ENCODE peak calls at places on chromosomes 16 and 17, in eight cellular contexts. E is HEK293T, H is DMS53, Z is SHP77, O is left kidney, T is mesenteric fat pad, D is RCC 7860, K is SJCRH30. B is an unnamed sample.

GRCh38 chr16:3576211-3576610 is 992 bp downstream of the NLRC3 start:
- DNase-seq in E (no peak), H (no peak), Z (no peak), O (no peak), T (no peak), D (no peak), K (no peak), B (no peak)

GRCh38 chr17:35149941-35150340 is 2.3 kb downstream of the UNC45B start:
- DNase-seq in E (no peak), H (no peak), Z (no peak), O (no peak), T (no peak), D (no peak), K (no peak), B (no peak)

GRCh38 chr17:73833779-73834613 is 189.8 kb upstream of the SDK2 start:
- DNase-seq in E (no peak), H (no peak), Z (no peak), O (peak), T (no peak), D (no peak), K (no peak), B (peak)

GRCh38 chr16:27556471-27556870 is 6.5 kb downstream of the KATNIP start:
- DNase-seq in E (no peak), H (no peak), Z (no peak), O (no peak), T (no peak), D (no peak), K (no peak), B (no peak)

GRCh38 chr17:49121696-49122292 is 10.8 kb upstream of the B4GALNT2 start:
- DNase-seq in E (no peak), H (no peak), Z (no peak), O (no peak), T (no peak), D (peak), K (no peak), B (no peak)

GRCh38 chr17:46977348-46977747 is 1.7 kb downstream of the RPRML start:
- DNase-seq in E (peak), H (peak), Z (no peak), O (peak), T (no peak), D (no peak), K (peak), B (peak)

GRCh38 chr17:48427598-48427997 is 2.4 kb downstream of the SKAP1 start:
- DNase-seq in E (no peak), H (peak), Z (no peak), O (peak), T (no peak), D (no peak), K (no peak), B (no peak)

GRCh38 chr16:85286066-85286712 is 173.9 kb upstream of the CIBAR2 start:
- DNase-seq in E (no peak), H (no peak), Z (no peak), O (no peak), T (peak), D (no peak), K (peak), B (peak)

GRCh38 chr16:27326738-27327585 is 13.2 kb downstream of the IL4R start:
- DNase-seq in E (no peak), H (peak), Z (no peak), O (peak), T (peak), D (peak), K (peak), B (no peak)

GRCh38 chr16:892536-893255 is 78.1 kb downstream of the LMF1 start:
- DNase-seq in E (no peak), H (no peak), Z (no peak), O (peak), T (no peak), D (no peak), K (no peak), B (no peak)

GRCh38 chr16:83513006-83513755 is 294.6 kb upstream of the HSBP1 start:
- DNase-seq in E (no peak), H (peak), Z (no peak), O (no peak), T (no peak), D (peak), K (peak), B (no peak)

GRCh38 chr17:19677736-19678379 is 29.3 kb downstream of the ALDH3A2 start:
- DNase-seq in E (no peak), H (no peak), Z (no peak), O (no peak), T (no peak), D (no peak), K (no peak), B (no peak)

GRCh38 chr16:89565506-89566372 is 5.3 kb downstream of the RPL13 start:
- DNase-seq in E (peak), H (peak), Z (peak), O (peak), T (no peak), D (peak), K (peak), B (peak)

GRCh38 chr17:65807361-65807760 is 245.9 kb upstream of the AXIN2 start:
- DNase-seq in E (no peak), H (no peak), Z (no peak), O (no peak), T (no peak), D (no peak), K (no peak), B (no peak)

GRCh38 chr17:74785981-74786360 is 9.8 kb upstream of the NAT9 start:
- DNase-seq in E (no peak), H (no peak), Z (no peak), O (no peak), T (no peak), D (no peak), K (no peak), B (no peak)

GRCh38 chr17:79651751-79652150 is 40.9 kb upstream of the RBFOX3 start:
- DNase-seq in E (peak), H (no peak), Z (no peak), O (peak), T (peak), D (no peak), K (no peak), B (no peak)

GRCh38 chr17:81231766-81232581 is 6.9 kb downstream of the TEPSIN start:
- DNase-seq in E (no peak), H (no peak), Z (no peak), O (no peak), T (no peak), D (no peak), K (no peak), B (no peak)

GRCh38 chr17:74108126-74108705 is 95.3 kb upstream of the RPL38 start:
- DNase-seq in E (no peak), H (no peak), Z (no peak), O (no peak), T (no peak), D (no peak), K (no peak), B (no peak)

GRCh38 chr16:13896543-13897182 is 23.3 kb upstream of the ERCC4 start:
- DNase-seq in E (no peak), H (peak), Z (no peak), O (no peak), T (no peak), D (no peak), K (no peak), B (no peak)

GRCh38 chr17:66450857-66451158 is 148.4 kb downstream of the PRKCA start:
- DNase-seq in E (no peak), H (no peak), Z (no peak), O (no peak), T (no peak), D (no peak), K (no peak), B (no peak)

GRCh38 chr16:4042581-4042980 is 73.7 kb downstream of the ADCY9 start:
- DNase-seq in E (no peak), H (no peak), Z (no peak), O (no peak), T (no peak), D (no peak), K (no peak), B (no peak)

GRCh38 chr17:16818821-16819683 is 129.0 kb downstream of the CCDC144A start:
- DNase-seq in E (no peak), H (no peak), Z (no peak), O (no peak), T (no peak), D (no peak), K (no peak), B (no peak)

GRCh38 chr16:3696425-3697218 is 20.7 kb downstream of the TRAP1 start:
- DNase-seq in E (no peak), H (peak), Z (no peak), O (no peak), T (no peak), D (peak), K (no peak), B (no peak)

GRCh38 chr17:5955764-5956163 is 114.4 kb upstream of the WSCD1 start:
- DNase-seq in E (no peak), H (no peak), Z (no peak), O (no peak), T (no peak), D (no peak), K (no peak), B (no peak)

GRCh38 chr16:72811188-72811720 is 236.7 kb downstream of the ZFHX3 start:
- DNase-seq in E (no peak), H (no peak), Z (no peak), O (no peak), T (no peak), D (no peak), K (no peak), B (no peak)

GRCh38 chr17:8162232-8162996 is at the start of gene VAMP2:
- DNase-seq in E (no peak), H (peak), Z (peak), O (peak), T (peak), D (no peak), K (peak), B (peak)